ENCODE peak calls at places on chromosomes 7 and 10, in four cellular contexts. P, H, G and I are unnamed samples.

GRCh38 chr10:4596951-4597350 is 229.1 kb upstream of the AKR1E2 start:
- DNase-seq in G (no peak), P (no peak), H (no peak), I (no peak)

GRCh38 chr10:86261933-86262665 is 104.5 kb downstream of the GRID1 start:
- DNase-seq in H (no peak), P (peak; percentile 14), G (no peak), I (peak; percentile 41)

GRCh38 chr10:69800109-69800508 is 1.6 kb upstream of the COL13A1 start:
- DNase-seq in H (peak; percentile 67), P (peak; percentile 65), G (no peak), I (peak; percentile 77)

GRCh38 chr7:138515001-138515528 is 55.0 kb downstream of the TRIM24 start:
- DNase-seq in G (no peak), H (no peak), P (no peak), I (no peak)

GRCh38 chr10:59362991-59363390 is 642 bp upstream of the FAM13C start:
- DNase-seq in P (no peak), G (peak; percentile 10), H (no peak), I (peak; percentile 19)

GRCh38 chr7:134770676-134771075 is 8.8 kb upstream of the CALD1 start:
- DNase-seq in P (no peak), H (no peak), G (no peak), I (no peak)

GRCh38 chr10:97010695-97011206 is 175.0 kb downstream of the SLIT1 start:
- DNase-seq in P (no peak), G (no peak), H (no peak), I (no peak)

GRCh38 chr7:28440055-28440601 is 27.8 kb downstream of the CREB5 start:
- DNase-seq in P (no peak), H (no peak), G (no peak), I (no peak)

GRCh38 chr7:13778967-13779366 is 210.5 kb downstream of the ETV1 start:
- DNase-seq in P (no peak), H (peak; percentile 61), G (no peak), I (peak; percentile 72)

GRCh38 chr10:79056361-79056735 is 12.4 kb upstream of the ZMIZ1 start:
- DNase-seq in H (no peak), G (no peak), P (no peak), I (no peak)
- H3K4me1 ChIP-seq in H (no peaks in the 10 kb centered on the region), G (no peaks in the 10 kb centered on the region), P (peaks cover 6% of the 10 kb centered on the region), I (no peaks in the 10 kb centered on the region)

GRCh38 chr10:119313024-119313423 is 105.7 kb downstream of the GRK5 start:
- DNase-seq in H (no peak), G (no peak), P (no peak), I (no peak)

GRCh38 chr10:119314061-119314460 is 106.7 kb downstream of the GRK5 start:
- DNase-seq in P (no peak), H (no peak), G (no peak), I (no peak)

GRCh38 chr10:119313645-119314044 is 106.3 kb downstream of the GRK5 start:
- DNase-seq in H (no peak), P (no peak), G (no peak), I (no peak)

GRCh38 chr10:119310807-119311206 is 103.4 kb downstream of the GRK5 start:
- DNase-seq in H (no peak), P (no peak), G (no peak), I (no peak)

DNA sequence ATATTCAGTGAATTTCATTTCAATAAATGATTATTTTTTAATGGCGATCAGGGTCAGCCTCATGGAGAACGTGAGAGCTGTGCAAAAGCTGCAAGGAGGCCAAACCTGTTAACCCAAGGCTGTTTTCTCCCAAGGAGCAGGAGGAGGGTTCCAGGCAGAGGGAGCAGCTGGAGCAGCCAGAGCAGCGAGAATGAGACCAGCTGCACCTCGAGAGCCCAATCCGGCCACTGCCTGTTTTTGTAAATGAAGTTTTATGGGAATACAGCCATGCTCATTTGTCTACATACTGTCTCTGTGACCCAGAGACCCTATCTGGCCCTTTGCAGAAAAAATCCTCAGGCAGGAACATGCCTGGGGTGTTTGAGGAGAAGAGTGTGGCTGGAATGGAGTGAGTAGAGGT is 104.9 kb downstream of the GRK5 start:
- DNase-seq in H (no peak), P (no peak), G (no peak), I (no peak)
- H3K4me1 ChIP-seq in H (peaks cover 37% of the 10 kb centered on the region), P (peaks cover 13% of the 10 kb centered on the region), G (peaks cover 31% of the 10 kb centered on the region), I (peaks cover 44% of the 10 kb centered on the region)

GRCh38 chr10:125012851-125013528 is 71.1 kb downstream of the ZRANB1 start:
- DNase-seq in H (no peak), P (no peak), G (no peak), I (no peak)

GRCh38 chr10:125011926-125012705 is 70.2 kb downstream of the ZRANB1 start:
- DNase-seq in G (no peak), H (no peak), P (no peak), I (peak; percentile 86)

GRCh38 chr10:125014984-125015944 is 73.3 kb downstream of the ZRANB1 start:
- DNase-seq in P (no peak), G (no peak), H (no peak), I (no peak)

GRCh38 chr10:125014086-125014830 is 72.3 kb downstream of the ZRANB1 start:
- DNase-seq in H (no peak), G (no peak), P (no peak), I (no peak)

GRCh38 chr10:125013529-125013872 is 71.6 kb downstream of the ZRANB1 start:
- DNase-seq in P (no peak), H (no peak), G (no peak), I (no peak)
- H3K4me1 ChIP-seq in P (no peaks in the 10 kb centered on the region), H (no peaks in the 10 kb centered on the region), G (peaks cover 14% of the 10 kb centered on the region), I (peaks cover 27% of the 10 kb centered on the region)

DNA sequence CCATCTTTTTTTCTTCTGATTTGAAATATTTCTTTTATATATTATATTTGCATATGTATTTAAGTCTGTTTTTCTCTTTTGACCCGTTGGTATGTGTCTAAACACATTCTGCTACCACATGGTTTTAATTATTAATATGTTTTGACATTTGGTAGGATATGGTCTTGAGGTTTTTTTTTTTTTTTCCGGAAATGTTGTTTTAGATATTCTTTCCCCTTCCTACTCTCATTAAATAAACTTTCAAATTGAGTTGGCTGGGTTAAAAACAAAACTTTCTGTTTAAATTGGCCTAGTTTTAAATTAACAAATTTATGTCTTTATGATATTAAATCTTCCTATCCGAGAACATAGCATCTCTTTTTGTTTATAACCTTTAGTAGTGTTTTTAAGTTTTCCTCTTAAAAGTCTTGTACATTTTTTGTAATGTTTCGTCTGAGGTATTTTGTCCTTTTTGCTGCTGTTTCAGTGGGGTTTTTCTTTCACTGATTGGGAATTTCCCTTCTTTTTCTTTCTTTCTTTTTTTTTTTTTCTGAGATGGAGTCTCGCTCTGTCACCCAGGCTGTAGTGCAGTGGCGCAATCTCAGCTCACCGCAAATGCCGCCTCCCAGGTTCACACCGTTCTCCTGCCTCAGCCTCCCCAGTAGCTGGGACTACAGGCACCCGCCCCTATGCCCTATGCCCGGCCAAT is 25.4 kb downstream of the STAM start:
- DNase-seq in P (no peak), H (no peak), G (no peak), I (no peak)
- H3K4me1 ChIP-seq in P (peaks cover 23% of the 10 kb centered on the region), H (peaks cover 30% of the 10 kb centered on the region), G (peaks cover 41% of the 10 kb centered on the region), I (peaks cover 63% of the 10 kb centered on the region)

DNA sequence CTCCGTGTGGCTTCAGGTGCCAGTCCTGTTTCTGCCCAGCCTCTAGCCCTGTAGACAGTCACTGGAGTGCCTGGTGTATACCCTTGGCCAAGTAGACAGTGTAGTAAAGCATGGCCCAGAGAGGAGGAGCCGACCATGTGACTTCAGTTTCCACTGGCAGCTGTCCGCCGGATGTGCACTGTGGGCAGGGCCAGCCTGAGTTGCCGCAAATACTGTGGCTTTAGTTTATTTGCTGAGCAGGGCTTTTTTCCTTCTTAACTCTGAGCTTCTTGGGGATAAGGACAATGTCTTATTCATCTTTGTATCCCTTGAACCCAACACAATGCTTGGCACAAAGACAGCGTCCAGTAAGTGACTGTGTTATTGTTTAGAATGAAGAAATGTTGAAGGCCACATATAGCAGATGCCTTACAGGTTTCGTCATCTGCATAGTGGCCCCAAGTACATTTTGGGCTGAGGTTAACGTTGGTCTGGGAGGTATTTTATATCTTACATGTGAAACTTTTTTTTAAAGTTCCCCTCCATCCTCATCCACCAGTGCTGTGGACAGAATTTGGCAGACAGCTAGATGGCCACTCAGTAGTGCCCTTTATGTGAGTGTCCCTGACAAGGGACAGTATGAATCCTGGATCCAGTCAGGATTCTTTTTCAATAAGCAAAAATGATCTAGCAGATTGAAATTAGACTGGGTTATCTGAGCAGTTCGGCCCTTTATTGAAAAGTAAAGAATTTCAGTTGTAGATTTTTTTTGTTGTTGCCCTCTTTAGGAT is 40.6 kb downstream of the CYP17A1 start:
- DNase-seq in P (no peak), G (no peak), H (no peak), I (peak; percentile 81)
- H3K4me1 ChIP-seq in P (peaks cover 4% of the 10 kb centered on the region), G (peaks cover 11% of the 10 kb centered on the region), H (no peaks in the 10 kb centered on the region), I (peaks cover 34% of the 10 kb centered on the region)

GRCh38 chr10:44786451-44786850 is 124.7 kb upstream of the TMEM72 start:
- DNase-seq in H (no peak), P (no peak), G (no peak), I (no peak)
- H3K4me1 ChIP-seq in H (no peaks in the 10 kb centered on the region), P (peaks cover 5% of the 10 kb centered on the region), G (no peaks in the 10 kb centered on the region), I (no peaks in the 10 kb centered on the region)

DNA sequence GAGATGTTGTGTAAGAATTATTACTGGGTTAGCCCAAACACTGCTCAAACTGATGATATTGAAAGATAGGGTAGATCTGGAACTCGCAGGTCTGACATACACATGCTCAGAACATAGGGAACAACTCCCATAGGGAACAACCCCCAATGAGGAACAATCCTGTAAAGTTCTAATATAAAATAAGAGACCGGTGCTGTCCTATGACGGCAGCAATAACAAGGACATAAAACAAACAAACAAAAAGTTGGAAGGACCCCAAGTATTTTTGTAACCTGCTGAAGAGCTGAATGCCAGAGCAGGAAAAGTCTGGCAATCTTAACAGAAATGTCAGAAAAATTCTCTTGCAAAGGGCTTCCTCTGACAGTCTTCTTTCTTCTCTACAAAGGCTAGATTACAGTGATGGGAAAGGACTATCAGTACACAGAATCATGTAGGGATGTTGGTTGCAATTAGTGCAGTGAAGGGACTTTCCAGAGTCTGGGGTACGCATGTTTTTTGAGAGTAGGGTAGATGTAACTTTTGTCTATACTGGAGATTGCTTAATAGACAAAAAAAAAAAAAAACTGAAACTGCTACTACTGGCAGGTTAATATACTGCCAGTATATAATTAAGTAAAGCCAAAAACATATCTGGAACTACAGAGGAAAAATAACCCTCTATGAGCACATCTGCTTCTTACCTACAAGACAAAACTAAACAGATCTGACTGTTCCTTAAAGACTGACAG is 35.5 kb downstream of the IDE start:
- DNase-seq in P (no peak), G (no peak), H (no peak), I (no peak)
- H3K4me1 ChIP-seq in P (peaks cover 2% of the 10 kb centered on the region), G (no peaks in the 10 kb centered on the region), H (no peaks in the 10 kb centered on the region), I (peaks cover 6% of the 10 kb centered on the region)